ENCODE peak calls at places on chromosomes 7 and 10, in five cellular contexts. I, J, U, F and C are unnamed samples.

GRCh38 chr7:153886121-153886505 is 166.1 kb upstream of the DPP6 start:
- DNase-seq in I (no peak), J (no peak), U (no peak), F (no peak), C (no peak)

GRCh38 chr10:31197886-31198285 is 121.1 kb upstream of the ZEB1 start:
- DNase-seq in I (no peak), J (no peak), U (no peak), F (no peak), C (no peak)

GRCh38 chr10:7192041-7192440 is 218.8 kb downstream of the SFMBT2 start:
- DNase-seq in I (no peak), J (no peak), U (no peak), F (no peak), C (no peak)

GRCh38 chr10:85600026-85600743 is 766.4 kb downstream of the GRID1 start:
- DNase-seq in I (no peak), J (no peak), U (no peak), F (no peak), C (no peak)

GRCh38 chr7:111292026-111292430 is 201.1 kb downstream of the LRRN3 start:
- DNase-seq in I (no peak), J (no peak), U (no peak), F (no peak), C (no peak)

GRCh38 chr7:39709768-39710291 is 86.5 kb downstream of the RALA start:
- DNase-seq in I (no peak), J (peak; percentile 85), U (peak; percentile 47), F (no peak), C (no peak)

GRCh38 chr7:23462846-23463245 is 7.4 kb downstream of the IGF2BP3 start:
- DNase-seq in I (no peak), J (no peak), U (peak; percentile 73), F (no peak), C (no peak)

GRCh38 chr10:125155101-125155500 is 5.3 kb downstream of the CTBP2 start:
- DNase-seq in I (no peak), J (no peak), U (no peak), F (no peak), C (no peak)

GRCh38 chr7:151761256-151761655 is 115.7 kb downstream of the PRKAG2 start:
- DNase-seq in I (no peak), J (no peak), U (no peak), F (no peak), C (no peak)

GRCh38 chr10:122310311-122311050 is 39.4 kb downstream of the BTBD16 start:
- DNase-seq in I (no peak), J (no peak), U (no peak), F (no peak), C (peak; percentile 10)

GRCh38 chr10:103668351-103669242 is 175.1 kb downstream of the NEURL1 start:
- DNase-seq in I (no peak), J (no peak), U (no peak), F (no peak), C (no peak)

DNA sequence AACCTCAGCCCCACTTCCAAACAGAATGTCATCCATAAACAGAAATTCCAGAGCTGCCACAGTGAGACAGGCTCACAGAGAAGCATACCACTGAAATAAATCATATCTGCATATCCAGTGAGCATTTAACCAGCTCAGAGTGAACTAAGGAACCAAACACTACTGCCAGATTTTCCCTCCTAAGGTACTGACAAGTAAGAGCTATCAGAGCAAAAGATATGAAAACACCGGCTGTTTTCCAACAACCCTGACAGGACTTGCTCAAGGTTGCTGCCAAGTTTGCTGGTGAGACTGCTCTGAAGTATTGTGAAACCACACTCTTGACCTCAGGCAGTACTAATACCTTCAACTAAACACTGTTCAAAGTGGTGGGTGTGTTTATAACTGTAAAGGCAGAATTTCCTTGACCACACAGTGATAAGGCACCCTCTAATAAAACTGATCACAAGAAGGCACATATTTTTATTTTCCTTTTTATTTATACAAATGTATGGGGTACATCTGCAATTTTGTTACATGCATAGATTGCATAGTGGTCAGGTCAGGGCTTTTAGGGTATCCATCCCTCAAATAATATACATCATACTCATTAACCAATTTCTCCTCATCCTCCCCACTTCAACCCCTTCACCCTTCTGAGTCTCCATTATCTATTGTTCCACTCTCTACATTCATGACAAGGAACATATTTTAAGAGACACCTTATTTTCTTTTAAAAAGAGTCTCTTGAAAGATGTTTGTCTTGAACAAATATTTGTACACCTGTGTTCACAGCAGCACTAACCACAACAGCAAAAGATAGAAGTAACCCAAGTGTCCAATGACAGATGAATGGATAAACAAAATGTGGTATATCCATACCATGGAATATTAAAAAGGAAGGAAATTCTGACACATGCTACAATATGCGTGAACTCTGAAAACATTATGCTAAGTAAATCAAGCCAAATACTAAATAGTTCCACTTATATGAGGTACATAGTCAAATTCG is 18.2 kb downstream of the SGMS1 start:
- DNase-seq in I (peak; percentile 20), J (peak; percentile 90), U (peak; percentile 59), F (no peak), C (peak; percentile 91)
- H3K4me3 ChIP-seq in I (no peak overlapping the region), J (no peak overlapping the region), U (no peak overlapping the region), F (no peak overlapping the region), C (peak overlapping the region; percentile 21)

DNA sequence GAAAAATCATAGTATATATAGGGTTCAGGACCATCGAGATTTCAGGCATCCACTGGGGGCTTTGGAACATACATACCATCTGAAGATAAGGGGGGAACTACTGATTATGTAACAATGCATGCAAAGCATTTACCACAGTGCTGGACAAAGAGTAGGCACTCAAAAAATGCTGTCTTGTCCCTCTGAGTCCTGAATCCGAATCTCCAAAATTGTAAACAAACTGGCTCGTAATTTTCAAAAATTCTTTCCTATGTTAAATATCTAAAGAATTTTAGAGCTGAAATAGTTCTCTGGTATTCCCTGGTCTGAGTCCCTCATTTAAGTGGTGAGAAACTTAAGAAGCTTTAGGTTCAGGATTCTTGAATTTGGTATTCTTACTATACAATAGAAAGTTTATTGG is 167.8 kb upstream of the ASAH2 start:
- DNase-seq in I (no peak), J (no peak), U (no peak), F (no peak), C (no peak)
- H3K4me3 ChIP-seq in I (no peak overlapping the region), J (no peak overlapping the region), U (no peak overlapping the region), F (peak overlapping the region; percentile 81), C (no peak overlapping the region)

GRCh38 chr7:21768279-21768678 is 177.4 kb downstream of the CDCA7L start:
- DNase-seq in I (no peak), J (no peak), U (no peak), F (no peak), C (no peak)
- H3K4me3 ChIP-seq in I (no peak overlapping the region), J (no peak overlapping the region), U (no peak overlapping the region), F (no peak overlapping the region), C (no peak overlapping the region)

GRCh38 chr10:80207768-80208385 is 2.5 kb upstream of the ANXA11 start:
- DNase-seq in I (no peak), J (no peak), U (no peak), F (no peak), C (peak; percentile 56)
- H3K4me3 ChIP-seq in I (no peak overlapping the region), J (peak overlapping the region; percentile 54), U (no peak overlapping the region), F (peak overlapping the region; percentile 87), C (no peak overlapping the region)

GRCh38 chr7:94394058-94394398 is 667 bp upstream of the COL1A2 start:
- DNase-seq in I (no peak), J (peak; percentile 69), U (no peak), F (no peak), C (no peak)

GRCh38 chr7:94391716-94392390 is 2.8 kb upstream of the COL1A2 start:
- DNase-seq in I (no peak), J (peak; percentile 81), U (peak; percentile 56), F (no peak), C (no peak)

GRCh38 chr7:94393251-94393758 is 1.4 kb upstream of the COL1A2 start:
- DNase-seq in I (no peak), J (no peak), U (no peak), F (no peak), C (no peak)

GRCh38 chr7:94394399-94395140 is at the start of gene COL1A2:
- DNase-seq in I (no peak), J (peak; percentile 98), U (peak; percentile 58), F (no peak), C (no peak)

GRCh38 chr7:94392391-94392782 is 2.3 kb upstream of the COL1A2 start:
- DNase-seq in I (no peak), J (no peak), U (no peak), F (no peak), C (no peak)
- H3K4me3 ChIP-seq in I (no peak overlapping the region), J (peak overlapping the region; percentile 42), U (no peak overlapping the region), F (no peak overlapping the region), C (no peak overlapping the region)

DNA sequence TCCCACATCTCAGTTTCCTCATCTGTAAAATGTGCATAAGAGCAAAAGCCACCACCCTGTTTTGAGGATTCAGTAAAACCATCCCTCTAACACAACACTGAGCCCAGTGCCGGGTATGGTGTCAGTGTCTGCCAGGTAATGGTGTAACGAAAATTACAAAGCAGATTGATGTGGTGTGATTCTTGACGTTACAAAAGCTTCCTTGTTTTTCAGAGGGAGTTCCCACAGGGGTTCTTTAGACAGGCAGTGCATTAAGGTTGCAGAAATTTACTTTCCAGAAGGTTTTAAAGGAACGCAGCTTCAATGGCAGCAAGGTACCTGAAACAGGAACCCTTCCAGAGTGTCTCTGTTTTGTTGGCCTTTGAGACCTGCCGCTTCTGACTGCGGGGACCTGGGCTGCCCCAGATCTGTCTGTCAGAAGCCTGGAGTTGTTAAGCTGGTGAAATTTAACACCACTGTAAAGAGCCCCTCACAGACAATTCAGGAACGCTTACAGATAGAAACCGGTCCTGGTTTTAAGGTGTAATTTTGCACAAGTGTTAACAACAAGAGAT is 168.3 kb downstream of the CUX1 start:
- DNase-seq in I (no peak), J (no peak), U (peak; percentile 65), F (no peak), C (no peak)
- H3K4me3 ChIP-seq in I (no peak overlapping the region), J (no peak overlapping the region), U (no peak overlapping the region), F (no peak overlapping the region), C (no peak overlapping the region)

GRCh38 chr10:119449760-119450461 is 92.6 kb downstream of the RGS10 start:
- DNase-seq in I (no peak), J (no peak), U (no peak), F (no peak), C (no peak)
- H3K4me3 ChIP-seq in I (no peak overlapping the region), J (no peak overlapping the region), U (no peak overlapping the region), F (no peak overlapping the region), C (no peak overlapping the region)